ENCODE peak calls at places on chromosome 1, in six cellular contexts. X, D, O, N, V and I are unnamed samples.

GRCh38 chr1:225737179-225737578 is 40.4 kb upstream of the SRP9 start:
- DNase-seq in D (no peak), X (no peak), V (no peak), O (peak), N (no peak), I (peak)

GRCh38 chr1:204417231-204417997 is 5.8 kb upstream of the PPP1R15B start:
- DNase-seq in D (peak), N (peak), X (peak), V (peak), O (peak), I (peak)

GRCh38 chr1:145806844-145807243 is 17.1 kb downstream of the RNF115 start:
- DNase-seq in V (no peak), N (no peak), D (no peak), X (no peak), O (no peak), I (no peak)

GRCh38 chr1:187696092-187696491 is 867.3 kb downstream of the PLA2G4A start:
- DNase-seq in D (no peak), X (peak), O (no peak), V (no peak), N (no peak), I (peak)

GRCh38 chr1:8815582-8816285 is 1.7 kb downstream of the RERE start:
- DNase-seq in N (peak), O (peak), X (no peak), D (no peak), V (no peak), I (no peak)

GRCh38 chr1:119771770-119772169 is 3.1 kb upstream of the HMGCS2 start:
- DNase-seq in N (peak), V (no peak), D (no peak), O (no peak), X (no peak), I (peak)

GRCh38 chr1:24393892-24394291 is 19.7 kb downstream of the STPG1 start:
- DNase-seq in O (peak), N (peak), X (no peak), D (no peak), V (no peak), I (peak)

GRCh38 chr1:29416825-29417557 is 180.7 kb downstream of the PTPRU start:
- DNase-seq in X (no peak), D (no peak), N (peak), V (no peak), O (no peak), I (peak)

GRCh38 chr1:78958711-78959110 is 47.8 kb downstream of the ADGRL4 start:
- DNase-seq in N (peak), O (no peak), X (no peak), D (no peak), V (no peak), I (no peak)

GRCh38 chr1:115332813-115333608 is 5.0 kb downstream of the NGF start:
- DNase-seq in O (peak), X (peak), V (peak), N (peak), D (peak), I (peak)

GRCh38 chr1:226320930-226321329 is 12.0 kb upstream of the LIN9 start:
- DNase-seq in D (no peak), N (no peak), V (no peak), O (no peak), X (no peak), I (no peak)

GRCh38 chr1:165635329-165635728 is 4.3 kb downstream of the MGST3 start:
- DNase-seq in V (no peak), N (peak), D (no peak), X (no peak), O (no peak), I (no peak)

GRCh38 chr1:164823486-164824279 is 264.7 kb downstream of the PBX1 start:
- DNase-seq in N (peak), X (no peak), O (no peak), D (peak), V (peak), I (no peak)

GRCh38 chr1:59554011-59554673 is 257.2 kb downstream of the FGGY start:
- DNase-seq in O (no peak), D (no peak), V (no peak), X (peak), N (no peak), I (no peak)

GRCh38 chr1:32894681-32895080 is 6.5 kb downstream of the TMEM54 start:
- DNase-seq in O (no peak), V (no peak), N (no peak), D (no peak), X (no peak), I (no peak)

GRCh38 chr1:32893198-32894018 is 7.1 kb downstream of the HPCA start:
- DNase-seq in X (peak), O (peak), V (no peak), D (no peak), N (no peak), I (no peak)

GRCh38 chr1:32895325-32896215 is 5.6 kb downstream of the TMEM54 start:
- DNase-seq in V (no peak), N (no peak), O (no peak), X (no peak), D (no peak), I (no peak)

GRCh38 chr1:32892368-32893197 is 6.3 kb downstream of the HPCA start:
- DNase-seq in D (no peak), O (peak), N (no peak), X (peak), V (no peak), I (peak)

DNA sequence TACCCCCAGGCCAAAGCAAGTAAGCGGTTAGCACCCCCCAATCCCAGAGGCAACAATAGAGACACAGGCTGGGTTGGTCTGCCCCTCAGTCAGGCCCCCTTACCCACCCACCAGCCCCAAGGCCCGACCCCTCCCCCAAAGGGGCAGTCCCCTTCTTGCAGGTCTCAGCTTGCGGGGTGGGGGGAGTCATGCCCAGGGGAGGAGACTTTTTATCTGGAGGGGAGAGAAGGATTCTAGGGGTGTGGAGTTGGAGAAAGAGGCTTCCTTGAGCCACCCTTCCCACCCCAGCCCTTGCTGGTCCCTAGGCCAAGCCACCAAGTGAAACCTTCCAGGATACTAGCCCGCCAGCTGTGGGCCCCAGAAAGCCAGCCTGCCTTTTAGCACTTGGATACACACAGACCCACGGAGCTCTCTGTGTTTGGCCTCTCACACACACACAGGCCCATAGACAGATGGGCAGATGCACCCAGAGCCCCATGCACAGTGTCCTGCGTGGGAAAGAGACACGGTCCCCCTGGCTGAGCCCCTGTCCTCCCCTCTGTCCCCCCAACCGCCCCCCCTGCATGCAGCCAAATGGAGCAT is 7.1 kb downstream of the TMEM54 start:
- DNase-seq in O (no peak), D (no peak), N (no peak), X (no peak), V (no peak), I (no peak)
- H3K4me3 ChIP-seq in O (no peak), D (no peak), N (no peak), X (no peak), V (peak), I (no peak)

DNA sequence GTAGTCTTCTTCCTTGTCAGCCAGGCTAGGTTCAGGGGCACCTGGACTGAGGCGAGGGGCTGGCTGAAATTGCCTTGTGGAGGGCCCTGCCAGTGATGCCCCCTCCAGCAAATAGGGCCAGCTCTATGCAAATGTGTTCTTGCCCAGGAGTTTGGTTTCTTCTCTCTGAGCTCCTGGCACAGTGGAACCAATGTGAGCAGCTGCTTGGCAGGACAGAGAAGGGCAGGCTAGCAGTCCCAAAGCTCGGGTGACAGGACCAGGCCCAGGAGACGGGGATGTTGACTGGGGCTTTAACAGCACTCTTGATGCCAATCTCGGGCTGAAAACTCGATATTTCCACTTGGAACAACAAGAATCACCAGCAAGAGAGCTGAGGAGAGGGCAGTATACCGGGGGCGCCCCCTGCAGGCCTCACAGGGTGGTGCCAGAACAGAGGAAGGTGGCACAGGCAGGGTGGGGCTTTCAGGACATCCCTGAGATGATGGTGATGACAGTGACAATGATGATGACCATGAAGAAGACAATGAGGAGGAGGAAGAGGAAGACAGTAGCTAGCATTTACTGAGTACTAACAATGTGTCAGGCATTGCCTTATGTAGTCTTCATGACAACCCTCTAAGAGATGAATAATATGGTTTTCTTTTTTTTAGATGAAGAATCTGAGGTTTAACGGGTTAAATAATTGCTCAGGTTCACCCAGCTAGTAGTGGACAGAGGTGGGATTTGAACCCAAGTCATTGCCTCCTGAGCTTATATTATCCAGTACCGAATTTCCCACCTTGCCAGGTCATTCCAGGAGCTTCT is 2.7 kb upstream of the KCNJ9 start:
- DNase-seq in N (no peak), D (no peak), O (peak), V (no peak), X (no peak), I (no peak)
- TF ChIP-seq CTCF in N (peak), D (peak), O (peak), V (peak), X (peak), I (peak)

GRCh38 chr1:69569281-69569970 is 1.7 kb downstream of the LRRC7 start:
- DNase-seq in O (peak), V (no peak), X (no peak), D (no peak), N (no peak), I (peak)

GRCh38 chr1:69569983-69570755 is 2.4 kb downstream of the LRRC7 start:
- DNase-seq in V (no peak), D (no peak), X (no peak), N (no peak), O (peak), I (no peak)

GRCh38 chr1:69572921-69573320 is 5.2 kb downstream of the LRRC7 start:
- DNase-seq in O (peak), X (no peak), N (no peak), D (no peak), V (no peak), I (no peak)

GRCh38 chr1:69568435-69569280 is 936 bp downstream of the LRRC7 start:
- DNase-seq in V (no peak), N (no peak), O (peak), D (no peak), X (peak), I (peak)

GRCh38 chr1:69567847-69568434 is at the start of gene LRRC7:
- DNase-seq in D (no peak), O (peak), N (no peak), V (no peak), X (peak), I (peak)
- H3K4me3 ChIP-seq in D (peak), O (peak), N (peak), V (peak), X (peak), I (peak)

GRCh38 chr1:23178931-23179330 is 10.3 kb upstream of the LUZP1 start:
- DNase-seq in V (no peak), O (peak), N (no peak), D (no peak), X (no peak), I (peak)
- TF ChIP-seq CTCF in V (peak), O (peak), N (peak), D (peak), X (peak), I (peak)

DNA sequence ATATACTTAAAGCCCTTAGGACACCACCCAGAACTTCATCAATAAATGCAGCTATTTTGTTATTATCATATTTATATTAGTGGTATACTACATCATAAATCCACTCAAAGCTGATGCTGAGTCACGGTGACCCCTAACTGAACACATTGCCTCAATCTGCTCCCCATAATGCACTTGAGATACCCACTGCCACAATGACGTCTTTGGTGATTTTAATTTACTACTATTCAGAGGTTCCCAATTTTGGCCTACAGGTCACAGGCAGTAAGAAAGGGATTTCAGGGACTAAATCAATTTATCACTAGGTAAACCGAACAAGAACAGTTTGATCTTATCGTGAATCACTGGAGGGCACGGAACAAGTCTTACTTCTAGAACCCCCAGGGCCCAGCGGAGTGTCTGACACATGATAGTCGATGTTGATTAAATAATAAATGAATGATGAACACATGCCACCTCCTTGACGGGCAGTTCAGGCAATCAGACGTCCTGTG is 482 bp upstream of the CHD1L start:
- DNase-seq in N (no peak), V (no peak), O (no peak), X (no peak), D (no peak), I (no peak)
- H3K4me3 ChIP-seq in N (peak), V (peak), O (peak), X (peak), D (no peak), I (peak)

GRCh38 chr1:41032147-41032546 is 10.6 kb upstream of the SLFNL1 start:
- DNase-seq in D (no peak), V (no peak), N (no peak), O (no peak), X (no peak), I (no peak)

GRCh38 chr1:41037116-41037903 is 15.8 kb upstream of the SLFNL1 start:
- DNase-seq in V (no peak), D (no peak), O (no peak), X (no peak), N (no peak), I (no peak)

GRCh38 chr1:41033272-41033671 is 11.7 kb upstream of the SLFNL1 start:
- DNase-seq in D (no peak), O (no peak), X (no peak), V (no peak), N (no peak), I (no peak)

GRCh38 chr1:41041866-41042265 is 20.3 kb upstream of the SLFNL1 start:
- DNase-seq in O (no peak), N (peak), D (no peak), X (no peak), V (no peak), I (peak)

DNA sequence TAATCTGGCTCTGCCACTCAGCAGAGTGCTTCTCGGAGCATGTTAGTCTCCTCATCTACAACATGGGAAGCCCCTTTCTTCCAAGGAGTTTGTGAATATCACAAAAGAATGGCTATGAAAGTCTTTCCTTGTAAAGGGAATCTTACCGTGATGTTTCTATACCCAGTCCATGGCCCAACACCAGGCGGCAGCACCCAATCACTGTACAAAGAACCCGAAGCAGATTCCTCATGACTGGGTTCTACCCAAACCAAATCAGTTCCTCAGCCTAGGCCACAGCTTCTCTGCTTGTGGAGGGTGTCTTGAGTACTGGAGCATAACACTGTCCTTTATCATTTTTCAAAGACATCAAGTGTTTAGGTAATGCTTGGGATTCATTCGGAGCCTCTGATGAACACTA is 16.6 kb upstream of the SLFNL1 start:
- DNase-seq in O (no peak), D (no peak), V (no peak), X (no peak), N (no peak), I (no peak)
- TF ChIP-seq CTCF in O (peak), D (peak), V (peak), X (no peak), N (peak), I (peak)

GRCh38 chr1:6593810-6594209 is 8.9 kb downstream of the KLHL21 start:
- DNase-seq in N (no peak), X (no peak), D (no peak), V (no peak), O (no peak), I (no peak)

GRCh38 chr1:6596886-6597776 is 5.5 kb downstream of the KLHL21 start:
- DNase-seq in V (no peak), X (no peak), N (no peak), O (no peak), D (no peak), I (no peak)

GRCh38 chr1:6596351-6596750 is 6.3 kb downstream of the KLHL21 start:
- DNase-seq in O (no peak), D (no peak), V (no peak), N (no peak), X (no peak), I (no peak)

GRCh38 chr1:6592865-6593593 is 9.6 kb downstream of the KLHL21 start:
- DNase-seq in D (no peak), O (no peak), V (no peak), N (no peak), X (no peak), I (no peak)

GRCh38 chr1:6594977-6595740 is 7.5 kb downstream of the KLHL21 start:
- DNase-seq in D (no peak), O (no peak), V (no peak), X (peak), N (no peak), I (no peak)
- H3K4me3 ChIP-seq in D (no peak), O (no peak), V (no peak), X (no peak), N (no peak), I (no peak)

GRCh38 chr1:93692451-93692861 is 10.8 kb upstream of the BCAR3 start:
- DNase-seq in V (no peak), N (no peak), D (no peak), X (no peak), O (peak), I (no peak)
- TF ChIP-seq CTCF in V (no peak), N (no peak), D (no peak), X (no peak), O (no peak), I (no peak)